ENCODE peak calls at places on chromosomes 5 and 9, in five cellular contexts. W is SJSA1, Q is Karpas-422, K is mesenchymal stem cell, V is lower lobe of right lung. X is an unnamed sample. For H3K27me3, the result is how much of the 10 kb centered on the place peaks cover.

GRCh38 chr9:36191290-36191645 is 547 bp downstream of the CLTA start:
- DNase-seq in K (peak), Q (peak), W (no peak), V (peak), X (no peak)

GRCh38 chr5:81819556-81820314 is 68.8 kb upstream of the SSBP2 start:
- DNase-seq in K (no peak), V (no peak), W (no peak), Q (no peak), X (no peak)

GRCh38 chr9:113669523-113670115 is 206.1 kb downstream of the RGS3 start:
- DNase-seq in W (no peak), K (no peak), V (no peak), Q (no peak), X (peak)

GRCh38 chr5:86979801-86980510 is 287.7 kb upstream of the RASA1 start:
- DNase-seq in W (peak), V (no peak), Q (no peak), K (peak), X (peak)

GRCh38 chr5:79795764-79796398 is 106.2 kb downstream of the CMYA5 start:
- DNase-seq in V (no peak), W (no peak), Q (no peak), K (peak), X (no peak)

GRCh38 chr9:12698986-12699385 is 5.8 kb downstream of the TYRP1 start:
- DNase-seq in W (no peak), Q (no peak), K (peak), V (no peak), X (no peak)

GRCh38 chr5:97097348-97098220 is 44.8 kb downstream of the LIX1 start:
- DNase-seq in K (no peak), Q (no peak), V (no peak), W (no peak), X (no peak)

GRCh38 chr9:135079018-135079417 is 8.4 kb upstream of the OLFM1 start:
- DNase-seq in Q (no peak), K (no peak), V (no peak), W (no peak), X (no peak)

GRCh38 chr5:175712313-175712680 is 54.4 kb downstream of the HRH2 start:
- DNase-seq in Q (no peak), W (no peak), V (no peak), K (no peak), X (no peak)

GRCh38 chr9:27184556-27185351 is 75.7 kb downstream of the TEK start:
- DNase-seq in K (peak), W (peak), Q (no peak), V (no peak), X (no peak)

GRCh38 chr9:20376780-20377179 is 245.5 kb downstream of the MLLT3 start:
- DNase-seq in K (peak), Q (no peak), V (no peak), W (no peak), X (no peak)

GRCh38 chr5:72108200-72109050 is 1.1 kb downstream of the MAP1B start:
- DNase-seq in V (peak), W (peak), Q (peak), K (peak), X (no peak)

GRCh38 chr9:91427873-91428272 is 4.2 kb upstream of the NFIL3 start:
- DNase-seq in K (no peak), Q (no peak), W (no peak), V (no peak), X (no peak)

GRCh38 chr9:116817762-116818161 is 130.7 kb downstream of the TRIM32 start:
- DNase-seq in Q (no peak), V (no peak), W (no peak), K (no peak), X (no peak)

GRCh38 chr9:113675475-113675941 is 200.6 kb upstream of the ZNF618 start:
- DNase-seq in V (no peak), K (peak), Q (no peak), W (peak), X (peak)

DNA sequence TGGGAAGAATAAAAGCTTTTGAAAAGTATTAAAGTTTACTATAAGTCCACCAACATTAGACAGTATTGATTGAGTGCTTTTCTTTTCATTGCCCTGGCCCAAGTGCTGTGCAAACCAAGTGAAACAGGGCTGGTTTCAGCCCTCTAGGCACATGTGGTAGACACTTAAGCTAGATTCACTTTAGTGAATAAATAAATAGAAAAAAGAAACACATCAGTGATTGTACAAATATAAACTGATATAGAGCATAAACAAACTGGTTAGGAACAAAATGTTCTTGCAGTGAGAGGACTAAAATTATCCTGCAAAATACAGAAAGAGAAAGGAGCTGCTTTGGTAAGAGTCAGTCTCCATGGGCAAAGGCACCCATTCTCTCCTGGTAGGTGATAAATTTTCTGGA is 29.7 kb downstream of the ACTBL2 start:
- DNase-seq in W (peak), K (peak), V (no peak), Q (no peak), X (no peak)
- H3K27ac ChIP-seq in W (no peak), K (no peak), V (peak), Q (no peak), X (no peak)

GRCh38 chr9:124480621-124480981 is 26.6 kb downstream of the NR5A1 start:
- DNase-seq in V (no peak), W (no peak), K (peak), Q (peak), X (no peak)
- H3K27me3 ChIP-seq in V (half or more), W (under half), K (half or more), Q (under half), X (half or more)

DNA sequence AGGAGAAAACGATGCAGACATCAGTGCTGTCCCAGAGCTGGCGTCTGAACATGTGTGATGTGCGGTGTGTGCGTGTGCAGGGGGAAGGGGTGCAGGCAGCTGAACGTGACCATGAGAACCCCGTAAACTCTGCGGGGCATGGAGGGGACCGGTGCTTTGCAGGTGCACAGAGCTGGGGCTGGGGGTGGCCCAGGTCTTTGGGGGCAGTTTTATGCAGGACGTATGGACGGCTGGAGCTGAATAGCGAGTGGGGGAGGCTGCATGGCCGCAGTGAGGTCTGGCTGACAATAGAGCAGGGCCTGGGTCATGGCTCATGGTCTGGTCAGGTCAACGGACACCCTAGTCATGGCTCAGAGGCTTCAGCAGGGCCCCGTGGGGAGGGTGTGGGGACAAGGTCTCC is 3.3 kb upstream of the EXOC3 start:
- DNase-seq in Q (no peak), W (no peak), V (no peak), K (no peak), X (no peak)
- H3K4me3 ChIP-seq in Q (no peak), W (no peak), V (no peak), K (no peak), X (no peak)

GRCh38 chr5:142235050-142235797 is 89.6 kb downstream of the SPRY4 start:
- DNase-seq in W (peak), K (no peak), Q (no peak), V (no peak), X (no peak)
- H3K27ac ChIP-seq in W (peak), K (no peak), Q (no peak), V (no peak), X (no peak)

GRCh38 chr5:141713616-141714309 is 31.7 kb upstream of the ARAP3 start:
- DNase-seq in V (no peak), W (no peak), Q (no peak), K (peak), X (no peak)

GRCh38 chr5:141707535-141707934 is 25.5 kb upstream of the ARAP3 start:
- DNase-seq in K (no peak), W (no peak), V (no peak), Q (no peak), X (no peak)

GRCh38 chr5:141711687-141712086 is 29.7 kb upstream of the ARAP3 start:
- DNase-seq in Q (no peak), W (no peak), V (no peak), K (no peak), X (no peak)

GRCh38 chr5:141708016-141708415 is 26.0 kb upstream of the ARAP3 start:
- DNase-seq in W (no peak), V (no peak), Q (no peak), K (no peak), X (no peak)

DNA sequence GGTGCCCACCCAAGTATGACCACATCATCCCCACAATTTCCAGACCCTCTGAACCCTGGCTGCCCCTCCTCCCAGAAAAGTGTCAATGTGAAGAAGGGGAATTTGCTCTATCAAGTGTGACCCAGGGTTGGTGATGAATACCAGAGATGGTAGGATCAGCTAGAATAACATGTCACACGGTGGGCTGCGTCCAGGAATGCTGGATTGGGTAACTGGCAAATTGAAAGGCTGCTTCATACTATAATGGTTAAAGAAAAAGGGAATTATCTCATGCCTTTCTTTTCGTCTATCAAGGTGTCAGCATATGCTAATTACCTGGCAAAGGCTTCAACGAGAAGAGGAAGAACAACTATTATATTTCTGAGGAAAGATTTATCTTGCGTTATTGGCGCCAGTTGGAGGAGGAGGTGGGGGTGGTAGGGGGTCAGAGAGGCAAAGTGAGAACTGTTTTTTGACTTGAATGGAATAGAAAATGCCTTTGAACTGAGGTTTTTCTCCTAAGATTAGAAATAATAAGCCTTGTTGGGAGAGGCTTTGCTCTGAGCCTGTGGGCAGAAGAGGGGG is 27.8 kb upstream of the ARAP3 start:
- DNase-seq in Q (no peak), W (no peak), V (no peak), K (no peak), X (no peak)
- H3K27me3 ChIP-seq in Q (under half), W (half or more), V (under half), K (half or more), X (under half)

GRCh38 chr9:72149231-72149975 is at the start of gene GDA:
- DNase-seq in Q (no peak), K (no peak), V (no peak), W (no peak), X (no peak)
- H3K4me3 ChIP-seq in Q (no peak), K (no peak), V (peak), W (peak), X (no peak)

GRCh38 chr9:92963831-92964606 is 16.7 kb downstream of the FGD3 start:
- DNase-seq in W (no peak), Q (peak), V (peak), K (no peak), X (no peak)

GRCh38 chr9:92964607-92964975 is 17.3 kb downstream of the FGD3 start:
- DNase-seq in V (no peak), Q (peak), W (no peak), K (no peak), X (no peak)

GRCh38 chr9:92964981-92965758 is 17.8 kb downstream of the FGD3 start:
- DNase-seq in Q (peak), V (peak), K (no peak), W (no peak), X (no peak)

GRCh38 chr9:92966518-92966800 is 19.1 kb downstream of the FGD3 start:
- DNase-seq in W (no peak), V (no peak), Q (no peak), K (no peak), X (no peak)

DNA sequence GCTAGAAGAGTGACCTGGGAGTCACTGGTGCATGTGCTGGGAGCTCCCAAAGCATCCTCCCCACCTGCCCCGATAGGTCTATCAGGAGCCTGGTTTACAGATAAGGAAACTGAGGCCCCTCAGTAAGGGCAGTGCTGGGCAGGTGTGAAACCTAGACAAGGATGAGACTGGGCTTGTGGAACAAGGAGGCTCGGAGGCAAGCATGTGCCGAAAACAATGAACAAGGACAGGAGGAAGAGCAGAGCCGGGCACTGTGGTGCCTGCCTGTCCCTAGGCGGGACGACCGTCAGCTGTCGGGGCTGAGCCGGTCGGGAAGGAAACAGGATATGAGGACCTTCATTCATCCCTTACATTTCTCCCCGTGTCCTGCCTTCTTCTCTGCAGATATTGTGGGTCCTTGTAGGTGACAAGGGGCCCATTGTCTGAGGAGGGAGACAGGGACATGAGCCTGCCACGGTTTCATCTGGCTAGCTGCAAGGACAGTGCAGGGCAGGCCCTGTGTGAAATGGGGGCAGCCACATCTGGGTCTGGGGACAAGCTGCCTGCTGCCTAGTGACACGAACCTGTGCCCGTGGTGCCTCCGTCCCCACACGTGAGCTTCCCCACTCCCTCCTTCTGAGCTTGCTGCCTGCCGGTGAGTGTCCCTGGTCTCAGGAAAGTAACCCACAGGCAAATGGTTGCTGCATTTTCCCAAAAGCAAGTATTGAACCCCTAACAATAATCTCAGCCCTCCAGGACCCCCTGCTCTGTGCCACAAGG is 18.6 kb downstream of the FGD3 start:
- DNase-seq in Q (no peak), V (no peak), W (no peak), K (no peak), X (no peak)
- H3K27ac ChIP-seq in Q (peak), V (peak), W (no peak), K (no peak), X (no peak)

GRCh38 chr9:68725070-68725469 is 20.0 kb downstream of the PIP5K1B start:
- DNase-seq in Q (no peak), W (no peak), V (no peak), K (no peak), X (no peak)
- H3K27me3 ChIP-seq in Q (under half), W (under half), V (under half), K (under half), X (under half)

DNA sequence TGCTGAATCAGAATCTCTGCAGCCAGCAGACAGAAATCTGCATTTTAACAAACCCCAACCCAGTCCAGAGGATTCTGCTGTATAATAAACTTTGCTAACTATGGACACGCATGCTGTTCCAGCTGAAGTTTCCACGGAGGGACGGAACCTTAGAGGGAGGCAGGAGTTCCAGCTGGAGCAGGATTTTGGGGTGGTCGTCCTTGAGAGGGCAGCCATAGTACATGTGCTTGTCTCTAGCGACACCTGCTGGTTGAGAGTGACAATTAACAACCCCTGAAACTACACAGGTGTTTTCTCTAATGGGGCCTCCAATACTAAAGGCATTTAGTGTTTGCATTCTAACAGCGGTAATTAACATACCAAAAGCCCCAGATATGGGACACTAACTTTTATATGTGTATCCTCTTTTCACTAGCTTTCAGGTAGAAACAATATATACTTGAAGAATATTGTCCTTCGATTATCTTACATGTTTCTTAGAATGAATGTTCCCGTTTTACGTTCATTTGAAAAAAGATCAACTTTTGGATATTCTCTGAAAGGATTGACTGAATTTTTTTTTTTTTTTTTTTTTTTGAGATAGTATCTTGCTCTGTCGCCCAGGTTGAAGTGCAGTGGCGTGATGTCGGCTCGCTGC is 32.4 kb upstream of the FSD1L start:
- DNase-seq in V (no peak), Q (peak), K (peak), W (peak), X (no peak)
- H3K4me3 ChIP-seq in V (no peak), Q (no peak), K (no peak), W (no peak), X (no peak)

DNA sequence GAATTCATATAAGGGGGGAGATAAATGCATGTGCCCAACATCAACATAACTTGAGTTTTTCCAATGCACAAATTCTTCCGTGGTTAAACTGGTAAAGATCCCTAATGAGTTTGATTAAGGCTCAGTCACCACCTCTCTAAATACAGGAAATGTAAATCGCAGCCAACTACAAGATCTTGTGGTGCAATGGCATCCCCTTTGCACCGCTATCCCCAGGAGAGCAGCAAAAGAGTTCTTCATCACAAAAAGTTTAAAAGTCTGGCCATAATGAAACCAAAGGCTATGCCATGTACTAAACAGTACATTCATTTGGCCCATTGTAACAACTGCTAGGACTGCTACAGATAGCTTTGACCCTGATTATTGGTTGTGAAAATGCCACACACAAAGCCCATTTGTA is 44.6 kb downstream of the ZNF608 start:
- DNase-seq in W (no peak), K (no peak), Q (peak), V (no peak), X (no peak)
- H3K27ac ChIP-seq in W (no peak), K (no peak), Q (peak), V (no peak), X (no peak)